ENCODE peak calls at places on chromosomes 4 and X, in six cellular contexts. T is A549; F is fibroblast of lung; G is upper lobe of left lung; C is heart right ventricle; M is naive thymus-derived CD4-positive, alpha-beta T cell. I is an unnamed sample. For H3K9me3, the result is how much of the 10 kb centered on the place peaks cover.

GRCh38 chrX:107742754-107743191 is 32.8 kb downstream of the TSC22D3 start:
- DNase-seq in F (no peak), T (no peak), C (no peak), M (no peak), G (peak), I (no peak)

GRCh38 chrX:101550362-101550761 is at the start of gene ARMCX1:
- DNase-seq in C (peak), F (peak), T (peak), G (peak), M (no peak), I (no peak)

GRCh38 chr4:623914-624626 is 1.3 kb upstream of the PDE6B start:
- DNase-seq in T (no peak), G (peak), F (no peak), C (no peak), M (no peak), I (no peak)

GRCh38 chr4:28259951-28260350 is 1399.3 kb downstream of the STIM2 start:
- DNase-seq in C (no peak), F (no peak), M (no peak), T (no peak), G (no peak), I (no peak)

GRCh38 chr4:176377705-176378302 is 58.0 kb downstream of the SPCS3 start:
- DNase-seq in C (no peak), T (peak), M (no peak), F (peak), G (no peak), I (no peak)

GRCh38 chr4:7415927-7416686 is 18.6 kb downstream of the PSAPL1 start:
- DNase-seq in F (no peak), G (no peak), T (no peak), C (no peak), M (no peak), I (no peak)

GRCh38 chrX:111348363-111348927 is 63.5 kb downstream of the DCX start:
- DNase-seq in C (peak), T (no peak), M (no peak), F (no peak), G (no peak), I (no peak)

GRCh38 chrX:15946783-15947550 is 92.4 kb upstream of the AP1S2 start:
- DNase-seq in C (no peak), G (no peak), T (peak), F (peak), M (no peak), I (no peak)

GRCh38 chr4:131427000-131427399 is 1722.1 kb upstream of the PCDH10 start:
- DNase-seq in C (no peak), T (no peak), G (no peak), M (no peak), F (peak), I (no peak)

GRCh38 chrX:77431227-77431626 is 16.0 kb upstream of the FGF16 start:
- DNase-seq in F (peak), G (no peak), T (no peak), C (no peak), M (no peak), I (no peak)

GRCh38 chr4:76718806-76719205 is 179.1 kb downstream of the SOWAHB start:
- DNase-seq in T (no peak), C (no peak), G (no peak), M (no peak), F (no peak), I (no peak)

GRCh38 chr4:52076731-52077130 is 25.6 kb downstream of the SPATA18 start:
- DNase-seq in G (peak), C (peak), F (peak), T (no peak), M (no peak), I (no peak)

GRCh38 chrX:130179170-130179569 is 7.4 kb downstream of the RAB33A start:
- DNase-seq in T (no peak), G (no peak), M (no peak), F (no peak), C (no peak), I (no peak)

GRCh38 chr4:139819082-139819481 is 153.5 kb downstream of the MGST2 start:
- DNase-seq in T (no peak), M (no peak), G (no peak), F (no peak), C (no peak), I (no peak)

GRCh38 chr4:170805352-170805751 is 715.6 kb upstream of the AADAT start:
- DNase-seq in G (peak), F (no peak), C (no peak), M (no peak), T (peak), I (no peak)

GRCh38 chrX:54066841-54067240 is 22.6 kb upstream of the PHF8 start:
- DNase-seq in M (no peak), F (peak), T (no peak), G (no peak), C (no peak), I (no peak)

GRCh38 chr4:55216871-55217635 is 91.7 kb upstream of the KDR start:
- DNase-seq in C (no peak), F (peak), T (no peak), M (no peak), G (no peak), I (no peak)

GRCh38 chr4:602559-602942 is 22.8 kb upstream of the PDE6B start:
- DNase-seq in C (no peak), G (peak), F (no peak), M (peak), T (peak), I (no peak)

GRCh38 chr4:181548873-181549541 is 694.2 kb upstream of the TENM3 start:
- DNase-seq in M (no peak), T (peak), G (no peak), C (no peak), F (peak), I (no peak)

GRCh38 chr4:15077969-15078368 is 75.7 kb downstream of the CPEB2 start:
- DNase-seq in C (no peak), F (peak), G (no peak), M (no peak), T (peak), I (no peak)

GRCh38 chr4:186725422-186726149 is 1.9 kb upstream of the FAT1 start:
- DNase-seq in T (peak), F (peak), G (peak), M (no peak), C (peak), I (no peak)

GRCh38 chr4:56613101-56613862 is 67.8 kb downstream of the HOPX start:
- DNase-seq in F (peak), G (no peak), C (no peak), T (peak), M (no peak), I (no peak)

GRCh38 chrX:41542151-41542935 is 95.2 kb downstream of the NYX start:
- DNase-seq in M (no peak), G (no peak), T (no peak), F (peak), C (no peak), I (no peak)

GRCh38 chr4:146514651-146515379 is 6.9 kb downstream of the SLC10A7 start:
- DNase-seq in C (no peak), G (no peak), T (no peak), F (no peak), M (no peak), I (no peak)

GRCh38 chrX:153407736-153408135 is 3.5 kb upstream of the ZFP92 start:
- DNase-seq in F (no peak), C (no peak), T (no peak), M (no peak), G (no peak), I (no peak)

GRCh38 chrX:9878141-9878875 is 88.8 kb upstream of the CLDN34 start:
- DNase-seq in C (no peak), M (no peak), G (no peak), F (no peak), T (no peak), I (no peak)

GRCh38 chr4:15755781-15756180 is 22.3 kb upstream of the CD38 start:
- DNase-seq in T (no peak), G (no peak), M (no peak), F (peak), C (no peak), I (no peak)

GRCh38 chr4:88382621-88383020 is 4.0 kb downstream of the HERC6 start:
- DNase-seq in F (no peak), M (peak), G (no peak), T (peak), C (no peak), I (peak)

GRCh38 chr4:87540176-87541058 is 11.2 kb upstream of the SPARCL1 start:
- DNase-seq in F (peak), G (no peak), C (peak), T (no peak), M (no peak), I (no peak)

GRCh38 chrX:136028383-136028984 is 43.2 kb downstream of the SLC9A6 start:
- DNase-seq in C (peak), F (peak), G (no peak), T (peak), M (peak), I (no peak)

GRCh38 chrX:44954562-44954961 is 81.6 kb downstream of the KDM6A start:
- DNase-seq in C (no peak), F (peak), T (no peak), G (no peak), M (no peak), I (no peak)

GRCh38 chrX:44952329-44953027 is 79.5 kb downstream of the KDM6A start:
- DNase-seq in F (no peak), G (no peak), T (no peak), M (no peak), C (no peak), I (no peak)

GRCh38 chrX:44949125-44949524 is 76.1 kb downstream of the KDM6A start:
- DNase-seq in F (no peak), C (no peak), T (no peak), G (no peak), M (no peak), I (no peak)

GRCh38 chrX:44953734-44954502 is 80.9 kb downstream of the KDM6A start:
- DNase-seq in M (no peak), T (no peak), F (no peak), C (no peak), G (no peak), I (no peak)

DNA sequence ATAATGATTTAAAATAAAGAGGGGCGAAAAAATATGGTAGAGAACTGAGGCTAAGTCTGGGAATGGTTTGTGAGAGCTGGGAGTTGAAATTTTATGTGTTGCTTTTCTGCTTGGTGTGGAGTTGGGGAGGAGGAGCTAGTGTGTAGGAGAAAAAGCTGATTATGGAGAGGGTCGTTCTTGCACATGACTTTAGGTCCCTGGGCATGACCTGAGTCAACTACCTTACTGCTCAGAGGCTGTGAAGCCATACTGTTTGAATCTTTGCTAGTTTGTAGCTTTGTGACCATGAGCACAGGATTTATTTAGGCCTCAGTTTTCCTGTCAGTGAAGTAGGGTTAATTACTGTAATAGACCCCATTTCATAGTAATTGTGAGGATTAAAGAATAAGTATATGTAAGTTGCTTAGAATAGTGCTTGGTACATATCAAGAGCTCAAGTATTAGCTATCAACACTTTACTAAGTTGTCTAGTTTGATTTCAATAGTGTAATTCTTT is 78.6 kb downstream of the KDM6A start:
- DNase-seq in M (no peak), F (no peak), G (no peak), T (no peak), C (no peak), I (no peak)
- H3K9me3 ChIP-seq in M (under half), F (under half), G (under half), T (under half), C (under half), I (under half)

DNA sequence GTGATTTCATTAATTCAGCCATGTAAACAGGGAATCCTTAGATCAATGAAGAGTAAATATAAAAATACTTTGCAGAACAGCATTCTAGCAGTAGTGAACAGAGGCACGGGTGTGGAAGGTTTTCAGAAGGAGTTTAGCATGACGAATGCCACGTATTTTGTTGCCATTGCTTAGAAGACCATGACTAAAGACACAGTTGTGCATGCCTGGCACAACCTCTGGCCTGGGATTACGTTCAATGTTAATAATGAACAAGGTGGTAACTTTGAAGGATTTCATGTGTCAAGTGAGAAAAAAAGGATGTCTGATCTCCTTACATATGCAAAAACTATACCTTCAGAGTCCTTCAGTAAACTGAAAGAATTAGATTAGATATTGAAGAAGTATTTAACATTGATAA is 171.9 kb downstream of the MAGEB5 start:
- DNase-seq in F (no peak), T (no peak), M (no peak), C (no peak), G (no peak), I (no peak)
- H3K9me3 ChIP-seq in F (under half), T (under half), M (under half), C (under half), G (under half), I (under half)

GRCh38 chr4:95981591-95981990 is 141.7 kb downstream of the PDHA2 start:
- DNase-seq in T (no peak), F (no peak), M (no peak), C (no peak), G (peak), I (no peak)
- H3K9me3 ChIP-seq in T (under half), F (under half), M (under half), C (under half), G (under half), I (under half)

GRCh38 chr4:94160774-94161173 is 46.9 kb upstream of the SMARCAD1 start:
- DNase-seq in M (no peak), F (no peak), C (no peak), T (no peak), G (no peak), I (no peak)
- H3K9me3 ChIP-seq in M (under half), F (under half), C (under half), T (under half), G (under half), I (under half)

GRCh38 chrX:30795981-30796958 is 92.8 kb downstream of the TAB3 start:
- DNase-seq in F (no peak), C (no peak), G (no peak), M (no peak), T (no peak), I (no peak)
- H3K9me3 ChIP-seq in F (under half), C (under half), G (under half), M (under half), T (under half), I (under half)

GRCh38 chrX:55907968-55908607 is 190.5 kb downstream of the RRAGB start:
- DNase-seq in T (peak), C (peak), M (peak), F (peak), G (peak), I (peak)

GRCh38 chrX:55908685-55909212 is 191.2 kb downstream of the RRAGB start:
- DNase-seq in M (peak), G (peak), T (peak), F (peak), C (peak), I (no peak)
- H3K9me3 ChIP-seq in M (under half), G (under half), T (under half), F (under half), C (under half), I (under half)